ENCODE peak calls at places on chromosome 10, in four cellular contexts. One of them, this sample, is unnamed.

GRCh38 chr10:112689327-112689726 is 242.3 kb downstream of the VTI1A start:
- DNase-seq in K562: peak; percentile 6
- DNase-seq in H1: peak; percentile 62
- DNase-seq in HepG2: peak; percentile 16
- DNase-seq in this sample: no peak

GRCh38 chr10:79084972-79085597 is 16.3 kb downstream of the ZMIZ1 start:
- DNase-seq in K562: no peak
- DNase-seq in H1: no peak
- DNase-seq in HepG2: no peak
- DNase-seq in this sample: no peak

GRCh38 chr10:25097669-25098411 is 77.0 kb upstream of the GPR158 start:
- DNase-seq in K562: no peak
- DNase-seq in HepG2: no peak
- DNase-seq in H1: no peak
- DNase-seq in this sample: no peak

GRCh38 chr10:110897184-110897583 is 21.8 kb downstream of the BBIP1 start:
- DNase-seq in HepG2: no peak
- DNase-seq in H1: no peak
- DNase-seq in K562: no peak
- DNase-seq in this sample: no peak

GRCh38 chr10:119422685-119423509 is 119.6 kb downstream of the RGS10 start:
- DNase-seq in HepG2: no peak
- DNase-seq in K562: no peak
- DNase-seq in H1: no peak
- DNase-seq in this sample: no peak

GRCh38 chr10:80507484-80507880 is 30.2 kb upstream of the SH2D4B start:
- DNase-seq in H1: no peak
- DNase-seq in HepG2: no peak
- DNase-seq in K562: no peak
- DNase-seq in this sample: no peak

GRCh38 chr10:90847436-90847835 is 10.4 kb downstream of the HTR7 start:
- DNase-seq in H1: no peak
- DNase-seq in HepG2: no peak
- DNase-seq in K562: no peak
- DNase-seq in this sample: no peak

GRCh38 chr10:116272497-116273221 is at the start of gene GFRA1:
- DNase-seq in H1: peak; percentile 82
- DNase-seq in HepG2: no peak
- DNase-seq in K562: no peak
- DNase-seq in this sample: no peak

GRCh38 chr10:124944982-124945381 is 3.1 kb downstream of the ZRANB1 start:
- DNase-seq in HepG2: no peak
- DNase-seq in K562: no peak
- DNase-seq in H1: no peak
- DNase-seq in this sample: no peak

GRCh38 chr10:112672706-112673105 is 225.7 kb downstream of the VTI1A start:
- DNase-seq in K562: no peak
- DNase-seq in HepG2: no peak
- DNase-seq in H1: no peak
- DNase-seq in this sample: no peak

GRCh38 chr10:124066744-124067714 is 26.4 kb downstream of the CHST15 start:
- DNase-seq in HepG2: no peak
- DNase-seq in H1: peak; percentile 64
- DNase-seq in K562: no peak
- DNase-seq in this sample: no peak

GRCh38 chr10:67665491-67665890 is 30.5 kb downstream of the CTNNA3 start:
- DNase-seq in H1: no peak
- DNase-seq in HepG2: peak; percentile 9
- DNase-seq in K562: no peak
- DNase-seq in this sample: no peak

GRCh38 chr10:117163061-117163953 is 25.2 kb upstream of the VAX1 start:
- DNase-seq in K562: no peak
- DNase-seq in H1: peak; percentile 84
- DNase-seq in HepG2: no peak
- DNase-seq in this sample: no peak

GRCh38 chr10:37301271-37301670 is 175.9 kb downstream of the ANKRD30A start:
- DNase-seq in H1: no peak
- DNase-seq in K562: no peak
- DNase-seq in HepG2: no peak
- DNase-seq in this sample: no peak
- TF ChIP-seq BRCA1 in H1: no peak
- TF ChIP-seq BRCA1 in K562: no peak
- TF ChIP-seq BRCA1 in HepG2: no peak
- TF ChIP-seq BRCA1 in this sample: no peak

DNA sequence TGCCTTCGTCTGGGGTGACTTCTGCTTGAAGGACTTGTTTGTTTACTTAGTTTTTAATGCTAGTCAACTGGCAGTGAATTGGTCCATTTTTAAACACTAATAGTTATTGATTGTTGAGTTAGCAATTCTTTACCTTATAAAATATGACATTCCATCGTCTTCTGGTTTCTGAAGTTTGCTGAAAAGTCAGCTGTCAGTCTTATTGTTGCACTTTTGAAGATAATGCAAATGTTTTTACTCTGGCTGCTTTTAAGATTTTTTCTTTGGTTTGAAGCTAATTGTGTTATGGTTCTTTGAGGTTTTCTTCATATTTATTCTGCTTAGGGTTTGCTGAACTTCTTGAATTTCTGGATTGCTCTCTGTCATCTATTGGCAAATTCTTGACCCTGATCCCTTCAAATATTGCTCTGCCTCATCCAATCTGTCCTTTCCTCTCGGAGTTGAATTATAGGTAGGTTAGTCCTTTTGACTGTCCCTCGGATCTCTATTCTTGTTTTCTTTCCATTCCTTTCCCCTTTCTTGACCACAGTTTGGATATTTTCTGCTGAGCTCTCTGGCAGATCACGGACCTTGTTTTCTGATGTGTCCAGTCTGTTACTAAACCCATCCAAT is 24.2 kb downstream of the MGMT start:
- DNase-seq in H1: no peak
- DNase-seq in K562: no peak
- DNase-seq in HepG2: no peak
- DNase-seq in this sample: no peak
- TF ChIP-seq CBX5 in H1: no peak
- TF ChIP-seq CBX5 in K562: peak; percentile 48
- TF ChIP-seq CBX5 in HepG2: no peak
- TF ChIP-seq CBX5 in this sample: peak; percentile 95

GRCh38 chr10:17737021-17737965 is 14.7 kb upstream of the TMEM236 start:
- DNase-seq in K562: peak; percentile 54
- DNase-seq in HepG2: peak; percentile 24
- DNase-seq in H1: peak; percentile 40
- DNase-seq in this sample: no peak
- TF ChIP-seq YY1 in K562: no peak
- TF ChIP-seq YY1 in HepG2: no peak
- TF ChIP-seq YY1 in H1: no peak
- TF ChIP-seq YY1 in this sample: no peak

GRCh38 chr10:102649770-102650654 is 5.7 kb downstream of the TRIM8 start:
- DNase-seq in K562: no peak
- DNase-seq in H1: no peak
- DNase-seq in HepG2: no peak
- DNase-seq in this sample: no peak

GRCh38 chr10:102648269-102648888 is 4.1 kb downstream of the TRIM8 start:
- DNase-seq in K562: no peak
- DNase-seq in H1: no peak
- DNase-seq in HepG2: no peak
- DNase-seq in this sample: no peak

GRCh38 chr10:102650655-102651454 is 6.6 kb downstream of the TRIM8 start:
- DNase-seq in K562: no peak
- DNase-seq in H1: no peak
- DNase-seq in HepG2: no peak
- DNase-seq in this sample: no peak

GRCh38 chr10:102647433-102648268 is 3.4 kb downstream of the TRIM8 start:
- DNase-seq in HepG2: no peak
- DNase-seq in K562: no peak
- DNase-seq in H1: no peak
- DNase-seq in this sample: no peak

DNA sequence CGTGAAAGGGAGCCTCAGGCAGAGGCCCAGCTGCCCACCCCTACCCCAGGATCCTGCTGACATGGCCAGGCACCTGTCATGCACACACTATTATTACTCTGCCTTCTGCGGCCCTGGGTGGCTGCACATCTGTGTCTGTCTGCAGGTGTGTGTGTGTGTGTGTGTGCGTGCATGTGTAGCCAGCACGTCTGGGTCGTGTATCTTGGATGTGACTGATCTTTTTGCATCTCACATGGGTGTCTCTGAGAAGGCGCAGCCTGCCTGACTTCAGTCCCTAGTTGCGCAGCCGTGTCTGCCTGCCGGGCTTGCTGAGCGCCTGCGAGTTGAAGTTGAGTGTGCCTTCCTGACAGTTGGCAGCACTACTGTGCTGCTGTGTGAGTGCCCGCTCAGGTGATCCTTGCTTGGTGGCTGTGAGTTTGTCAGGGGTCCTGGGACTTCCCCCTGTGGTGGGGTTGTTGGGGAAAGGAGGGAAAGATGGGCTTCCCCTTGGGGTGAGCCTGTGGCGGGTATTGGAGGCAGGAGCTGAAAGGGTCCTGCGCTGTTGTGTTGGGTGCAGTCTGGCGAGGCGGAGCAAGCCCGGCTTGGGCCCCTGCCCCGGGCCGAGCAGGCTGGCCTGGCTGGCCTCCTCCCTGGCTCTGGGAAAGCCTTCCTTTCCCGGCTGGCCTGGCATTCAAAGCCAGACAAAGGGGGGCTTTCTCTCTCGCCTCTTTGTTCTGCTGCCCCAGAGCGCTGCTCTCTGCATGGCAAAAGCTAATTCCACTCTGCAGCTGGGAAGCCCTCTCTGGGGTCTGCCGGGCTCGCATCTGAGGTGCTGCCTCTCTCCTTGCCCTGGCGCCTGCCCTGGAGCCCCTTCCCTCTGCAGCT is 4.8 kb downstream of the TRIM8 start:
- DNase-seq in K562: no peak
- DNase-seq in HepG2: no peak
- DNase-seq in H1: peak; percentile 62
- DNase-seq in this sample: no peak
- TF ChIP-seq BRCA1 in K562: no peak
- TF ChIP-seq BRCA1 in HepG2: no peak
- TF ChIP-seq BRCA1 in H1: no peak
- TF ChIP-seq BRCA1 in this sample: no peak

GRCh38 chr10:71368639-71369038 is 28.1 kb upstream of the CDH23 start:
- DNase-seq in K562: no peak
- DNase-seq in HepG2: peak; percentile 16
- DNase-seq in H1: no peak
- DNase-seq in this sample: no peak
- TF ChIP-seq CBX5 in K562: no peak
- TF ChIP-seq CBX5 in HepG2: no peak
- TF ChIP-seq CBX5 in H1: no peak
- TF ChIP-seq CBX5 in this sample: no peak

DNA sequence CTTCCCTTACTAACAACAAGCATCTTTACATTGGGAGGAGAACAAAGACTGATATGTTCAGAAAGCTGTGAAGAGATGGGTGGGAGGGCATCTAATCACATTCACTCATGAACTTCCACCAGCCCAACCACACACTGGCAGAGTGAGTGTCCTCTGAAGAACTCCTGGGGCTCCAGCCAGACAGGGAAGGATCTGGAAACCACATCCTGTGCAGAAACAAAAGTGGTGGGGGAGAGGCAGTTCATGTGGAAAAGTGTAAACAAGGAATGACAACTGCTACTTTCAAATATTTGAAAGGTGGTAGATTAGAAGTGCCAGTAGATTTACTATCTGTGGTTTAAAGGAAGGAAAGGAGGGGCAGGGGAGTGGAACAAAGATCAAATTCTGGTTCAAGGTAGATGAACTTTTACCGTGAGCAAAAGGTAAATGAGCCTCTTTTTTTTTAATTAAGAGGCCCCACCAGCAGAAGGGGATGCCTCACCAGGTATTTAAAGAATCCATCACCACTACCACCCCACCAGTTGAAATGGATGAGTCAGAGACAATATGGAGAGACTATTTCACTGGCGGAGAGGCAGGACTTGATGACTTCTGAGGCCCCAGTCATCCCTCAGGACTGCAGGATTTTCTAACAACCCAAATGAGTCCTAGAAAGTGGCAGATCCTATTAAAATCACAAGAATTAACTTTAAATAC is 34.5 kb downstream of the GOT1 start:
- DNase-seq in H1: no peak
- DNase-seq in K562: no peak
- DNase-seq in HepG2: peak; percentile 89
- DNase-seq in this sample: no peak
- TF ChIP-seq YY1 in H1: no peak
- TF ChIP-seq YY1 in K562: no peak
- TF ChIP-seq YY1 in HepG2: no peak
- TF ChIP-seq YY1 in this sample: no peak

GRCh38 chr10:4849042-4849402 is 23.0 kb downstream of the AKR1E2 start:
- DNase-seq in H1: no peak
- DNase-seq in HepG2: no peak
- DNase-seq in K562: no peak
- DNase-seq in this sample: no peak
- TF ChIP-seq BRCA1 in H1: no peak
- TF ChIP-seq BRCA1 in HepG2: no peak
- TF ChIP-seq BRCA1 in K562: no peak
- TF ChIP-seq BRCA1 in this sample: no peak

GRCh38 chr10:1434912-1435692 is 302.2 kb downstream of the ADARB2 start:
- DNase-seq in K562: no peak
- DNase-seq in H1: no peak
- DNase-seq in HepG2: no peak
- DNase-seq in this sample: no peak

GRCh38 chr10:1431229-1431628 is 306.1 kb downstream of the ADARB2 start:
- DNase-seq in HepG2: no peak
- DNase-seq in K562: no peak
- DNase-seq in H1: no peak
- DNase-seq in this sample: no peak

GRCh38 chr10:1432161-1432560 is 305.2 kb downstream of the ADARB2 start:
- DNase-seq in H1: no peak
- DNase-seq in HepG2: peak; percentile 64
- DNase-seq in K562: no peak
- DNase-seq in this sample: no peak

GRCh38 chr10:1434202-1434601 is 303.1 kb downstream of the ADARB2 start:
- DNase-seq in H1: no peak
- DNase-seq in K562: no peak
- DNase-seq in HepG2: no peak
- DNase-seq in this sample: no peak
- TF ChIP-seq CBX5 in H1: no peak
- TF ChIP-seq CBX5 in K562: no peak
- TF ChIP-seq CBX5 in HepG2: no peak
- TF ChIP-seq CBX5 in this sample: no peak